ENCODE peak calls at places on chromosomes 12 and 14, in six cellular contexts. K is A673, P is heart left ventricle, Q is RWPE1, U is pancreas, M is endothelial cell of umbilical vein. J is an unnamed sample.

GRCh38 chr14:31827325-31827724 is 249.8 kb upstream of the ARHGAP5 start:
- DNase-seq in K (no peak), P (no peak), Q (no peak), U (no peak), M (no peak), J (no peak)

GRCh38 chr12:66111605-66112004 is 18.9 kb downstream of the LLPH start:
- DNase-seq in K (peak; percentile 76), P (no peak), Q (no peak), U (no peak), M (no peak), J (no peak)

GRCh38 chr14:22007278-22008097 is 333.9 kb upstream of the OR4E1 start:
- DNase-seq in K (no peak), P (no peak), Q (no peak), U (no peak), M (no peak), J (no peak)

GRCh38 chr12:16603916-16604575 is 1.9 kb downstream of the LMO3 start:
- DNase-seq in K (no peak), P (no peak), Q (no peak), U (no peak), M (no peak), J (no peak)

GRCh38 chr14:99636487-99636886 is 8.4 kb upstream of the HHIPL1 start:
- DNase-seq in K (no peak), P (no peak), Q (no peak), U (no peak), M (no peak), J (no peak)

GRCh38 chr12:124550123-124551089 is 17.0 kb downstream of the NCOR2 start:
- DNase-seq in K (peak; percentile 74), P (no peak), Q (no peak), U (peak; percentile 54), M (no peak), J (no peak)

GRCh38 chr14:90388437-90388836 is 8.4 kb upstream of the CALM1 start:
- DNase-seq in K (peak; percentile 74), P (no peak), Q (peak; percentile 66), U (no peak), M (peak; percentile 26), J (no peak)

GRCh38 chr12:104958946-104959841 is 1.1 kb upstream of the SLC41A2 start:
- DNase-seq in K (no peak), P (no peak), Q (peak; percentile 44), U (no peak), M (peak; percentile 50), J (no peak)

GRCh38 chr12:25694072-25694471 is 141.0 kb upstream of the LMNTD1 start:
- DNase-seq in K (no peak), P (no peak), Q (peak; percentile 13), U (no peak), M (peak; percentile 88), J (no peak)

GRCh38 chr12:75766263-75767160 is 255.1 kb upstream of the KRR1 start:
- DNase-seq in K (no peak), P (no peak), Q (peak; percentile 51), U (no peak), M (peak; percentile 67), J (no peak)

GRCh38 chr14:34685819-34686428 is 28.5 kb downstream of the CFL2 start:
- DNase-seq in K (no peak), P (no peak), Q (no peak), U (no peak), M (peak; percentile 36), J (no peak)

GRCh38 chr12:63308701-63309100 is 157.7 kb upstream of the AVPR1A start:
- DNase-seq in K (peak; percentile 40), P (peak; percentile 25), Q (no peak), U (no peak), M (no peak), J (no peak)
- H3K27ac ChIP-seq in K (no peak overlapping the region), P (no peak overlapping the region), Q (no peak overlapping the region), U (no peak overlapping the region), M (no peak overlapping the region), J (no peak overlapping the region)

GRCh38 chr14:73746540-73747385 is 32.6 kb upstream of the PNMA1 start:
- DNase-seq in K (no peak), P (no peak), Q (no peak), U (no peak), M (no peak), J (no peak)
- TF ChIP-seq CTCF in K (peak; percentile 24), P (no peak), Q (no peak), U (no peak), M (peak; percentile 23), J (no peak)

GRCh38 chr12:64663019-64663418 is 52.7 kb downstream of the RASSF3 start:
- DNase-seq in K (peak; percentile 58), P (no peak), Q (no peak), U (no peak), M (no peak), J (no peak)

GRCh38 chr12:64670039-64670438 is 59.7 kb downstream of the RASSF3 start:
- DNase-seq in K (no peak), P (no peak), Q (no peak), U (no peak), M (peak; percentile 41), J (no peak)

GRCh38 chr12:64669270-64669842 is 59.1 kb downstream of the RASSF3 start:
- DNase-seq in K (peak; percentile 55), P (peak; percentile 65), Q (no peak), U (peak; percentile 67), M (peak; percentile 81), J (peak; percentile 78)

GRCh38 chr12:64665506-64665905 is 55.2 kb downstream of the RASSF3 start:
- DNase-seq in K (no peak), P (no peak), Q (no peak), U (no peak), M (peak; percentile 68), J (no peak)

GRCh38 chr12:64666054-64666914 is 56.0 kb downstream of the RASSF3 start:
- DNase-seq in K (no peak), P (no peak), Q (no peak), U (no peak), M (peak; percentile 73), J (no peak)
- H3K27ac ChIP-seq in K (no peak overlapping the region), P (peak overlapping the region; percentile 55), Q (peak overlapping the region; percentile 7), U (peak overlapping the region; percentile 85), M (peak overlapping the region; percentile 67), J (peak overlapping the region; percentile 42)

GRCh38 chr14:59125156-59125555 is 63.3 kb upstream of the DAAM1 start:
- DNase-seq in K (no peak), P (no peak), Q (no peak), U (no peak), M (no peak), J (no peak)

GRCh38 chr14:59123526-59123925 is 64.9 kb upstream of the DAAM1 start:
- DNase-seq in K (no peak), P (no peak), Q (no peak), U (no peak), M (no peak), J (no peak)

GRCh38 chr14:59126714-59127436 is 61.6 kb upstream of the DAAM1 start:
- DNase-seq in K (peak; percentile 69), P (peak; percentile 18), Q (peak; percentile 69), U (no peak), M (peak; percentile 64), J (no peak)

GRCh38 chr14:59120931-59121330 is 67.5 kb upstream of the DAAM1 start:
- DNase-seq in K (no peak), P (no peak), Q (no peak), U (no peak), M (no peak), J (no peak)

DNA sequence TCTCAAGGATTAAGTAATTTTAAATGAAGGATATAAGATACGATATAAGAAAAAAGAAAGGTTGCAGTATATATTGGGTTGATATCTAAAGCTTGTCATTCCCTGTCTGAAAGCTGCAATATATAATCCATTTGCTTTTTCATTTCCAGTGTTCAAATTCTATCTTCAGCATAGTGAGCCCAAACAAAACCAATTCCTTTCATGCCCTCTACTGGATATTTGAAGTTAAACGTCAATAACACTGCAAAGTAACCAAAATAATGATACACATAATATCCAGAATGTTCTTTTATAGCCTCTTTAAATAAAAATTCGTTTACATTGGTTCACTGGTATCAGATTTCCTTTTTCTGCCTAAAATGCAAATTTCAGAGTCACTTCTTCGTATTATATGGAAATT is 64.5 kb upstream of the DAAM1 start:
- DNase-seq in K (peak; percentile 27), P (no peak), Q (peak; percentile 20), U (no peak), M (no peak), J (no peak)
- TF ChIP-seq CTCF in K (peak; percentile 54), P (no peak), Q (peak; percentile 46), U (no peak), M (no peak), J (peak; percentile 9)

GRCh38 chr12:48828293-48828692 is 10.0 kb downstream of the CACNB3 start:
- DNase-seq in K (no peak), P (no peak), Q (no peak), U (no peak), M (no peak), J (no peak)

GRCh38 chr12:48827513-48828096 is 9.3 kb downstream of the CACNB3 start:
- DNase-seq in K (no peak), P (no peak), Q (no peak), U (no peak), M (no peak), J (no peak)

GRCh38 chr12:48832321-48833060 is 14.2 kb downstream of the CACNB3 start:
- DNase-seq in K (no peak), P (no peak), Q (no peak), U (no peak), M (no peak), J (no peak)

GRCh38 chr12:48828841-48829575 is 10.7 kb downstream of the CACNB3 start:
- DNase-seq in K (no peak), P (no peak), Q (no peak), U (no peak), M (no peak), J (no peak)

DNA sequence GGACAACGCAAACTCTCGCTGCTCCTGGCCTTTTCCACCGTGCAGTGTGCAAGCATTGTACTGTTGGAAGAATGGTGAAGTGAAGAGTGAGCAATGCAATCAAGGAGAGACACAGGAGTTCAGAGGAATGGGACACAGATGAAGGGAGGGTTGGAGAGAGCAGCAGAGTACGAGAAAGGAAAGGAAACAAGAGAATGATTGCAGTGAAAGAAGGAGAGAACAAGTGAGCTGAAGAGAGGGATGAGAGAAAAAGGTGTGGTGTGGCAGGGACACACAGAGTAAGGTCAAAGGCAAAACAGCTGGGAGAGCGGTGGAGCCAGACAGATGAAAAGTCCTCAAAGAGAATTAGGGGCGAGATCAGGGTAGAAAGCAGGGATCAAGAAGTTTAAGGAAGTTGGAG is 13.0 kb downstream of the CACNB3 start:
- DNase-seq in K (no peak), P (no peak), Q (no peak), U (no peak), M (no peak), J (no peak)
- H3K27ac ChIP-seq in K (no peak overlapping the region), P (no peak overlapping the region), Q (no peak overlapping the region), U (no peak overlapping the region), M (no peak overlapping the region), J (no peak overlapping the region)

J was measured in right lobe of liver.